ENCODE peak calls at places on chromosomes 12 and 14, in ten cellular contexts. One of them, this sample, is unnamed.

GRCh38 chr12:15829949-15830348 is 40.8 kb upstream of the EPS8 start:
- DNase-seq in stimulated activated naive CD8-positive, alpha-beta T cell treated with anti-CD3 and anti-CD28 coated beads, Interleukin-15, Interleukin-2, amounts not matched to agents 100 U/mL and 50 U/mL, for 24 hours: no peak
- DNase-seq in mesothelial cell of epicardium: no peak
- DNase-seq in ELF-1: no peak
- DNase-seq in T follicular helper cell: no peak
- DNase-seq in RKO: no peak
- DNase-seq in stimulated activated CD4-positive, alpha-beta T cell treated with anti-CD3 and anti-CD28 coated beads, Interleukin-12 subunit alpha, Interleukin-12 subunit beta, amount 100 ng/mL, for 48 hours: no peak
- DNase-seq in stimulated activated CD8-positive, alpha-beta memory T cell treated with anti-CD3 and anti-CD28 coated beads, Interleukin-12 subunit alpha, Interleukin-12 subunit beta, amount 100 ng/mL, for 1 hour: no peak
- DNase-seq in KBM-7: no peak
- DNase-seq in GM12891: no peak
- DNase-seq in this sample: no peak

GRCh38 chr12:89525002-89525823 is 617 bp upstream of the GALNT4 start:
- DNase-seq in stimulated activated naive CD8-positive, alpha-beta T cell treated with anti-CD3 and anti-CD28 coated beads, Interleukin-15, Interleukin-2, amounts not matched to agents 100 U/mL and 50 U/mL, for 24 hours: peak
- DNase-seq in RKO: peak
- DNase-seq in T follicular helper cell: peak
- DNase-seq in GM12891: peak
- DNase-seq in mesothelial cell of epicardium: peak
- DNase-seq in stimulated activated CD4-positive, alpha-beta T cell treated with anti-CD3 and anti-CD28 coated beads, Interleukin-12 subunit alpha, Interleukin-12 subunit beta, amount 100 ng/mL, for 48 hours: peak
- DNase-seq in stimulated activated CD8-positive, alpha-beta memory T cell treated with anti-CD3 and anti-CD28 coated beads, Interleukin-12 subunit alpha, Interleukin-12 subunit beta, amount 100 ng/mL, for 1 hour: no peak
- DNase-seq in KBM-7: peak
- DNase-seq in ELF-1: peak
- DNase-seq in this sample: peak

GRCh38 chr12:122825773-122826724 is 9.2 kb upstream of the HIP1R start:
- DNase-seq in T follicular helper cell: no peak
- DNase-seq in ELF-1: peak
- DNase-seq in KBM-7: no peak
- DNase-seq in stimulated activated CD8-positive, alpha-beta memory T cell treated with anti-CD3 and anti-CD28 coated beads, Interleukin-12 subunit alpha, Interleukin-12 subunit beta, amount 100 ng/mL, for 1 hour: no peak
- DNase-seq in mesothelial cell of epicardium: no peak
- DNase-seq in stimulated activated CD4-positive, alpha-beta T cell treated with anti-CD3 and anti-CD28 coated beads, Interleukin-12 subunit alpha, Interleukin-12 subunit beta, amount 100 ng/mL, for 48 hours: no peak
- DNase-seq in RKO: no peak
- DNase-seq in stimulated activated naive CD8-positive, alpha-beta T cell treated with anti-CD3 and anti-CD28 coated beads, Interleukin-15, Interleukin-2, amounts not matched to agents 100 U/mL and 50 U/mL, for 24 hours: no peak
- DNase-seq in GM12891: no peak
- DNase-seq in this sample: no peak

GRCh38 chr12:71846322-71846940 is 6.9 kb downstream of the TBC1D15 start:
- DNase-seq in stimulated activated CD8-positive, alpha-beta memory T cell treated with anti-CD3 and anti-CD28 coated beads, Interleukin-12 subunit alpha, Interleukin-12 subunit beta, amount 100 ng/mL, for 1 hour: no peak
- DNase-seq in T follicular helper cell: no peak
- DNase-seq in stimulated activated naive CD8-positive, alpha-beta T cell treated with anti-CD3 and anti-CD28 coated beads, Interleukin-15, Interleukin-2, amounts not matched to agents 100 U/mL and 50 U/mL, for 24 hours: no peak
- DNase-seq in GM12891: no peak
- DNase-seq in RKO: peak
- DNase-seq in stimulated activated CD4-positive, alpha-beta T cell treated with anti-CD3 and anti-CD28 coated beads, Interleukin-12 subunit alpha, Interleukin-12 subunit beta, amount 100 ng/mL, for 48 hours: no peak
- DNase-seq in ELF-1: no peak
- DNase-seq in mesothelial cell of epicardium: no peak
- DNase-seq in KBM-7: peak
- DNase-seq in this sample: no peak

GRCh38 chr12:9649532-9649940 is 20.0 kb upstream of the CLEC2D start:
- DNase-seq in ELF-1: peak
- DNase-seq in T follicular helper cell: no peak
- DNase-seq in mesothelial cell of epicardium: no peak
- DNase-seq in stimulated activated CD4-positive, alpha-beta T cell treated with anti-CD3 and anti-CD28 coated beads, Interleukin-12 subunit alpha, Interleukin-12 subunit beta, amount 100 ng/mL, for 48 hours: no peak
- DNase-seq in GM12891: no peak
- DNase-seq in stimulated activated naive CD8-positive, alpha-beta T cell treated with anti-CD3 and anti-CD28 coated beads, Interleukin-15, Interleukin-2, amounts not matched to agents 100 U/mL and 50 U/mL, for 24 hours: peak
- DNase-seq in RKO: no peak
- DNase-seq in KBM-7: peak
- DNase-seq in stimulated activated CD8-positive, alpha-beta memory T cell treated with anti-CD3 and anti-CD28 coated beads, Interleukin-12 subunit alpha, Interleukin-12 subunit beta, amount 100 ng/mL, for 1 hour: no peak
- DNase-seq in this sample: no peak

GRCh38 chr12:124938606-124939427 is 24.4 kb upstream of the UBC start:
- DNase-seq in stimulated activated CD8-positive, alpha-beta memory T cell treated with anti-CD3 and anti-CD28 coated beads, Interleukin-12 subunit alpha, Interleukin-12 subunit beta, amount 100 ng/mL, for 1 hour: peak
- DNase-seq in stimulated activated CD4-positive, alpha-beta T cell treated with anti-CD3 and anti-CD28 coated beads, Interleukin-12 subunit alpha, Interleukin-12 subunit beta, amount 100 ng/mL, for 48 hours: no peak
- DNase-seq in T follicular helper cell: peak
- DNase-seq in stimulated activated naive CD8-positive, alpha-beta T cell treated with anti-CD3 and anti-CD28 coated beads, Interleukin-15, Interleukin-2, amounts not matched to agents 100 U/mL and 50 U/mL, for 24 hours: peak
- DNase-seq in ELF-1: no peak
- DNase-seq in KBM-7: peak
- DNase-seq in mesothelial cell of epicardium: peak
- DNase-seq in GM12891: no peak
- DNase-seq in RKO: peak
- DNase-seq in this sample: no peak

GRCh38 chr14:77965919-77966435 is 166.1 kb downstream of the ADCK1 start:
- DNase-seq in T follicular helper cell: no peak
- DNase-seq in stimulated activated CD8-positive, alpha-beta memory T cell treated with anti-CD3 and anti-CD28 coated beads, Interleukin-12 subunit alpha, Interleukin-12 subunit beta, amount 100 ng/mL, for 1 hour: no peak
- DNase-seq in stimulated activated naive CD8-positive, alpha-beta T cell treated with anti-CD3 and anti-CD28 coated beads, Interleukin-15, Interleukin-2, amounts not matched to agents 100 U/mL and 50 U/mL, for 24 hours: no peak
- DNase-seq in ELF-1: peak
- DNase-seq in mesothelial cell of epicardium: peak
- DNase-seq in stimulated activated CD4-positive, alpha-beta T cell treated with anti-CD3 and anti-CD28 coated beads, Interleukin-12 subunit alpha, Interleukin-12 subunit beta, amount 100 ng/mL, for 48 hours: no peak
- DNase-seq in KBM-7: peak
- DNase-seq in GM12891: peak
- DNase-seq in RKO: no peak
- DNase-seq in this sample: no peak

GRCh38 chr14:93888995-93889394 is 38.1 kb upstream of the FAM181A start:
- DNase-seq in stimulated activated naive CD8-positive, alpha-beta T cell treated with anti-CD3 and anti-CD28 coated beads, Interleukin-15, Interleukin-2, amounts not matched to agents 100 U/mL and 50 U/mL, for 24 hours: no peak
- DNase-seq in T follicular helper cell: no peak
- DNase-seq in stimulated activated CD4-positive, alpha-beta T cell treated with anti-CD3 and anti-CD28 coated beads, Interleukin-12 subunit alpha, Interleukin-12 subunit beta, amount 100 ng/mL, for 48 hours: no peak
- DNase-seq in stimulated activated CD8-positive, alpha-beta memory T cell treated with anti-CD3 and anti-CD28 coated beads, Interleukin-12 subunit alpha, Interleukin-12 subunit beta, amount 100 ng/mL, for 1 hour: no peak
- DNase-seq in ELF-1: no peak
- DNase-seq in RKO: no peak
- DNase-seq in KBM-7: no peak
- DNase-seq in mesothelial cell of epicardium: no peak
- DNase-seq in GM12891: no peak
- DNase-seq in this sample: no peak

GRCh38 chr12:96246926-96247566 is 52.9 kb downstream of the ELK3 start:
- DNase-seq in ELF-1: no peak
- DNase-seq in T follicular helper cell: no peak
- DNase-seq in RKO: no peak
- DNase-seq in mesothelial cell of epicardium: no peak
- DNase-seq in GM12891: no peak
- DNase-seq in stimulated activated CD8-positive, alpha-beta memory T cell treated with anti-CD3 and anti-CD28 coated beads, Interleukin-12 subunit alpha, Interleukin-12 subunit beta, amount 100 ng/mL, for 1 hour: no peak
- DNase-seq in stimulated activated CD4-positive, alpha-beta T cell treated with anti-CD3 and anti-CD28 coated beads, Interleukin-12 subunit alpha, Interleukin-12 subunit beta, amount 100 ng/mL, for 48 hours: no peak
- DNase-seq in KBM-7: no peak
- DNase-seq in stimulated activated naive CD8-positive, alpha-beta T cell treated with anti-CD3 and anti-CD28 coated beads, Interleukin-15, Interleukin-2, amounts not matched to agents 100 U/mL and 50 U/mL, for 24 hours: no peak
- DNase-seq in this sample: no peak